ENCODE peak calls at places on chromosome 13, in nine cellular contexts. One of them, this sample, is unnamed.

GRCh38 chr13:25143693-25144092 is 28.4 kb downstream of the AMER2 start:
- DNase-seq in transverse colon: no peak
- DNase-seq in GM12878: no peak
- DNase-seq in HCT116: no peak
- DNase-seq in prostate gland: no peak
- DNase-seq in esophagus muscularis mucosa: no peak
- DNase-seq in GM23338: no peak
- DNase-seq in endothelial cell of umbilical vein: no peak
- DNase-seq in breast epithelium: no peak
- DNase-seq in this sample: no peak

GRCh38 chr13:83503424-83503823 is 378.9 kb downstream of the SLITRK1 start:
- DNase-seq in breast epithelium: no peak
- DNase-seq in endothelial cell of umbilical vein: no peak
- DNase-seq in GM23338: no peak
- DNase-seq in esophagus muscularis mucosa: no peak
- DNase-seq in HCT116: no peak
- DNase-seq in transverse colon: no peak
- DNase-seq in GM12878: no peak
- DNase-seq in prostate gland: no peak
- DNase-seq in this sample: no peak

GRCh38 chr13:113023217-113023597 is 54.2 kb downstream of the MCF2L start:
- DNase-seq in HCT116: no peak
- DNase-seq in GM12878: no peak
- DNase-seq in GM23338: peak; percentile 28
- DNase-seq in esophagus muscularis mucosa: no peak
- DNase-seq in prostate gland: no peak
- DNase-seq in breast epithelium: no peak
- DNase-seq in endothelial cell of umbilical vein: peak; percentile 38
- DNase-seq in transverse colon: no peak
- DNase-seq in this sample: no peak

GRCh38 chr13:32426981-32427851 is 714 bp downstream of the N4BP2L1 start:
- DNase-seq in prostate gland: peak; percentile 57
- DNase-seq in esophagus muscularis mucosa: peak; percentile 92
- DNase-seq in breast epithelium: peak; percentile 62
- DNase-seq in endothelial cell of umbilical vein: peak; percentile 25
- DNase-seq in GM23338: peak; percentile 91
- DNase-seq in GM12878: no peak
- DNase-seq in HCT116: no peak
- DNase-seq in transverse colon: peak; percentile 56
- DNase-seq in this sample: peak; percentile 57

GRCh38 chr13:105827074-105827473 is 708.4 kb downstream of the EFNB2 start:
- DNase-seq in GM23338: no peak
- DNase-seq in HCT116: no peak
- DNase-seq in transverse colon: no peak
- DNase-seq in prostate gland: no peak
- DNase-seq in endothelial cell of umbilical vein: no peak
- DNase-seq in esophagus muscularis mucosa: no peak
- DNase-seq in breast epithelium: no peak
- DNase-seq in GM12878: no peak
- DNase-seq in this sample: no peak

GRCh38 chr13:111283991-111284390 is 36.5 kb upstream of the TEX29 start:
- DNase-seq in HCT116: no peak
- DNase-seq in transverse colon: no peak
- DNase-seq in GM12878: no peak
- DNase-seq in breast epithelium: no peak
- DNase-seq in prostate gland: no peak
- DNase-seq in esophagus muscularis mucosa: peak; percentile 47
- DNase-seq in GM23338: no peak
- DNase-seq in endothelial cell of umbilical vein: no peak
- DNase-seq in this sample: no peak

GRCh38 chr13:112074139-112074710 is 7.3 kb downstream of the SOX1 start:
- DNase-seq in HCT116: no peak
- DNase-seq in endothelial cell of umbilical vein: no peak
- DNase-seq in transverse colon: no peak
- DNase-seq in GM12878: no peak
- DNase-seq in GM23338: no peak
- DNase-seq in breast epithelium: no peak
- DNase-seq in prostate gland: no peak
- DNase-seq in esophagus muscularis mucosa: no peak
- DNase-seq in this sample: no peak

GRCh38 chr13:101455863-101456262 is 3.4 kb downstream of the ITGBL1 start:
- DNase-seq in breast epithelium: no peak
- DNase-seq in GM23338: peak; percentile 33
- DNase-seq in GM12878: no peak
- DNase-seq in esophagus muscularis mucosa: no peak
- DNase-seq in prostate gland: no peak
- DNase-seq in HCT116: no peak
- DNase-seq in endothelial cell of umbilical vein: peak; percentile 69
- DNase-seq in transverse colon: no peak
- DNase-seq in this sample: no peak

GRCh38 chr13:68066879-68067513 is 836.9 kb upstream of the PCDH9 start:
- DNase-seq in transverse colon: no peak
- DNase-seq in GM12878: no peak
- DNase-seq in prostate gland: no peak
- DNase-seq in HCT116: no peak
- DNase-seq in breast epithelium: no peak
- DNase-seq in GM23338: no peak
- DNase-seq in endothelial cell of umbilical vein: no peak
- DNase-seq in esophagus muscularis mucosa: no peak
- DNase-seq in this sample: no peak

GRCh38 chr13:111911141-111911720 is 155.7 kb upstream of the SOX1 start:
- DNase-seq in breast epithelium: no peak
- DNase-seq in endothelial cell of umbilical vein: no peak
- DNase-seq in GM23338: no peak
- DNase-seq in prostate gland: no peak
- DNase-seq in transverse colon: no peak
- DNase-seq in esophagus muscularis mucosa: peak; percentile 83
- DNase-seq in HCT116: no peak
- DNase-seq in GM12878: no peak
- DNase-seq in this sample: no peak

GRCh38 chr13:111210082-111210481 is 95.0 kb downstream of the ARHGEF7 start:
- DNase-seq in endothelial cell of umbilical vein: no peak
- DNase-seq in breast epithelium: no peak
- DNase-seq in transverse colon: no peak
- DNase-seq in GM23338: no peak
- DNase-seq in prostate gland: no peak
- DNase-seq in HCT116: no peak
- DNase-seq in esophagus muscularis mucosa: no peak
- DNase-seq in GM12878: no peak
- DNase-seq in this sample: no peak

GRCh38 chr13:91323349-91323748 is 24.1 kb upstream of the MIR17HG start:
- DNase-seq in GM12878: no peak
- DNase-seq in endothelial cell of umbilical vein: no peak
- DNase-seq in transverse colon: no peak
- DNase-seq in GM23338: no peak
- DNase-seq in HCT116: no peak
- DNase-seq in esophagus muscularis mucosa: no peak
- DNase-seq in breast epithelium: no peak
- DNase-seq in prostate gland: no peak
- DNase-seq in this sample: no peak

GRCh38 chr13:51000576-51001260 is 91.1 kb downstream of the RNASEH2B start:
- DNase-seq in esophagus muscularis mucosa: peak; percentile 92
- DNase-seq in transverse colon: peak; percentile 23
- DNase-seq in endothelial cell of umbilical vein: no peak
- DNase-seq in GM23338: no peak
- DNase-seq in GM12878: no peak
- DNase-seq in prostate gland: peak; percentile 80
- DNase-seq in HCT116: no peak
- DNase-seq in breast epithelium: no peak
- DNase-seq in this sample: no peak

GRCh38 chr13:49543656-49544055 is 41.7 kb downstream of the RCBTB1 start:
- DNase-seq in HCT116: no peak
- DNase-seq in prostate gland: no peak
- DNase-seq in GM12878: no peak
- DNase-seq in breast epithelium: no peak
- DNase-seq in endothelial cell of umbilical vein: no peak
- DNase-seq in esophagus muscularis mucosa: no peak
- DNase-seq in GM23338: no peak
- DNase-seq in transverse colon: no peak
- DNase-seq in this sample: no peak

GRCh38 chr13:38090913-38091312 is 221.3 kb upstream of the TRPC4 start:
- DNase-seq in esophagus muscularis mucosa: no peak
- DNase-seq in endothelial cell of umbilical vein: no peak
- DNase-seq in breast epithelium: no peak
- DNase-seq in GM23338: no peak
- DNase-seq in prostate gland: no peak
- DNase-seq in HCT116: no peak
- DNase-seq in transverse colon: no peak
- DNase-seq in GM12878: no peak
- DNase-seq in this sample: no peak

GRCh38 chr13:51793570-51794273 is 10.2 kb downstream of the DHRS12 start:
- DNase-seq in esophagus muscularis mucosa: no peak
- DNase-seq in GM12878: peak; percentile 70
- DNase-seq in breast epithelium: no peak
- DNase-seq in HCT116: peak; percentile 55
- DNase-seq in endothelial cell of umbilical vein: peak; percentile 66
- DNase-seq in GM23338: no peak
- DNase-seq in transverse colon: no peak
- DNase-seq in prostate gland: no peak
- DNase-seq in this sample: no peak

GRCh38 chr13:97248243-97248642 is 26.1 kb downstream of the MBNL2 start:
- DNase-seq in HCT116: no peak
- DNase-seq in breast epithelium: no peak
- DNase-seq in esophagus muscularis mucosa: no peak
- DNase-seq in GM23338: no peak
- DNase-seq in endothelial cell of umbilical vein: no peak
- DNase-seq in transverse colon: no peak
- DNase-seq in GM12878: no peak
- DNase-seq in prostate gland: no peak
- DNase-seq in this sample: no peak
- H3K4me1 ChIP-seq in HCT116: peaks cover 43% of the 10 kb centered on the region
- H3K4me1 ChIP-seq in breast epithelium: peaks cover 20% of the 10 kb centered on the region
- H3K4me1 ChIP-seq in esophagus muscularis mucosa: peaks cover 80% of the 10 kb centered on the region
- H3K4me1 ChIP-seq in GM23338: peaks cover 20% of the 10 kb centered on the region
- H3K4me1 ChIP-seq in endothelial cell of umbilical vein: peaks cover 70% of the 10 kb centered on the region
- H3K4me1 ChIP-seq in transverse colon: peaks cover 28% of the 10 kb centered on the region
- H3K4me1 ChIP-seq in GM12878: no peaks in the 10 kb centered on the region
- H3K4me1 ChIP-seq in prostate gland: no peaks in the 10 kb centered on the region
- H3K4me1 ChIP-seq in this sample: peaks cover 82% of the 10 kb centered on the region

DNA sequence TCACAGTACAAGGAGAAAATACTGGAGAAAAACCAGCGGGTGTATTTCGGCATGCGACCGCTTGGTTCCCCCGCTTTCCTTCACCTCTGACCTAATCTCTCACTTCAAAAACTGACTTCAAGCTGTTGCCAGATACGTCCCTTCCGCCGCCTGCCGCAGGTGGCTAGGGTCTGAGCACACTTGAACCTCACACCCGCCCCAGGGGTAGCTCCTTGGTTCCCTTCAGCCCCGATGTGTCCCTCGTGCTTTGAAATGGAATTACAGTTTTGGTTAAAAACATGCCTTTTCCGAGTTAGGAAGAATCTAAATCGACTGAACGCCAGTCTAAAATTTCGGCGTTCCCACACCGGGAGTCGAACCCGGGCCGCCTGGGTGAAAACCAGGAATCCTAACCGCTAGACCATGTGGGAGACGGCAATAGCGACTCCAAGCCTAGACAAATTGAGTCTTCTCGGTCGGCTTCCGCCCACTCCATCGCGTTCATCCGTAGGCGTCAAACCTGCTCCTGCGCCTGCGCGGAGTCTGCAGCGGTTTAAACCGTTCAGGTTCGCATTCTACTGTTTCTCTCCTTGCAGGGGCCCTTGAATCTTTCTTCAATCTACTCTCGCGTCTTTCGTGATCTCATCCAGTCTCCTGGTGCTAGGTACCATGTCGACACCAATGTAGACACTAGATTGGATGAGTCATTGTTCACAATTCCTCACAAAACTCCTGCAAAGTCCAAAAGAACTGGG is 71.5 kb downstream of the NUFIP1 start:
- DNase-seq in prostate gland: peak; percentile 95
- DNase-seq in GM12878: peak; percentile 98
- DNase-seq in endothelial cell of umbilical vein: peak; percentile 98
- DNase-seq in breast epithelium: peak; percentile 98
- DNase-seq in HCT116: peak; percentile 93
- DNase-seq in transverse colon: peak; percentile 98
- DNase-seq in esophagus muscularis mucosa: peak; percentile 99
- DNase-seq in GM23338: peak; percentile 96
- DNase-seq in this sample: peak; percentile 97
- TF ChIP-seq POLR2AphosphoS5 in prostate gland: peak; percentile 93
- TF ChIP-seq POLR2AphosphoS5 in GM12878: peak; percentile 15
- TF ChIP-seq POLR2AphosphoS5 in endothelial cell of umbilical vein: peak; percentile 13
- TF ChIP-seq POLR2AphosphoS5 in breast epithelium: peak; percentile 80
- TF ChIP-seq POLR2AphosphoS5 in HCT116: no peak
- TF ChIP-seq POLR2AphosphoS5 in transverse colon: no peak
- TF ChIP-seq POLR2AphosphoS5 in esophagus muscularis mucosa: peak; percentile 93
- TF ChIP-seq POLR2AphosphoS5 in GM23338: peak; percentile 71
- TF ChIP-seq POLR2AphosphoS5 in this sample: peak; percentile 75

GRCh38 chr13:109385161-109385560 is 401.2 kb downstream of the IRS2 start:
- DNase-seq in HCT116: no peak
- DNase-seq in GM12878: no peak
- DNase-seq in transverse colon: no peak
- DNase-seq in prostate gland: no peak
- DNase-seq in endothelial cell of umbilical vein: no peak
- DNase-seq in GM23338: no peak
- DNase-seq in esophagus muscularis mucosa: no peak
- DNase-seq in breast epithelium: no peak
- DNase-seq in this sample: no peak
- H3K4me1 ChIP-seq in HCT116: no peaks in the 10 kb centered on the region
- H3K4me1 ChIP-seq in GM12878: no peaks in the 10 kb centered on the region
- H3K4me1 ChIP-seq in transverse colon: no peaks in the 10 kb centered on the region
- H3K4me1 ChIP-seq in prostate gland: no peaks in the 10 kb centered on the region
- H3K4me1 ChIP-seq in endothelial cell of umbilical vein: no peaks in the 10 kb centered on the region
- H3K4me1 ChIP-seq in GM23338: no peaks in the 10 kb centered on the region
- H3K4me1 ChIP-seq in esophagus muscularis mucosa: no peaks in the 10 kb centered on the region
- H3K4me1 ChIP-seq in breast epithelium: no peaks in the 10 kb centered on the region
- H3K4me1 ChIP-seq in this sample: no peaks in the 10 kb centered on the region

DNA sequence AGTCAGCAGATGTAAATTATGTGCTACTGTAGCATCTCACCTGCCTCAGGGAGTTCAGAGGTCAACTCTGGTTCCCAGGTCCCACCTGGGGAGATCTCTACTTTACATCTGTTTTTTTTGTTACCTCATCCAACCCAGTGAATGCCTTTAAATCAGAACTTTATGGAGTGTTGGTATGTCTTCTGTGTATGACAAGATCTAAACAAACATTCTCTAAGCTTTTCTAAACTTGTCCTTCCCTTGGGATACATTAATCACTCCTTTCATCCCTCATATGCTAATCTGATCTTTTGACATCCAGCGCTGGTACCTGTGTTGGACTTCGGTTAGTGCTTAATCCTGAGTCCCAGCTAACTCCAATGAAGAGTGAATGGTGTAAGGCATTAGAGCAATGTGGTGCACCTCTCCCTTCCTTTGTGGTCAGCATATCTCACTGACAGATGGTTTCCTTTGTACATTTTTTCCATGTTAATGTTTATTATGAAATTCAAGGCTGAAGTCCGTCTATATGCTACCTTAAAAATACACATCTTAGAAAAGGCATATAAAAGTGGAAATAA is 213.4 kb downstream of the ABCC4 start:
- DNase-seq in prostate gland: no peak
- DNase-seq in GM12878: no peak
- DNase-seq in breast epithelium: no peak
- DNase-seq in GM23338: no peak
- DNase-seq in HCT116: no peak
- DNase-seq in esophagus muscularis mucosa: no peak
- DNase-seq in endothelial cell of umbilical vein: peak; percentile 83
- DNase-seq in transverse colon: no peak
- DNase-seq in this sample: no peak
- TF ChIP-seq POLR2AphosphoS5 in prostate gland: no peak
- TF ChIP-seq POLR2AphosphoS5 in GM12878: no peak
- TF ChIP-seq POLR2AphosphoS5 in breast epithelium: no peak
- TF ChIP-seq POLR2AphosphoS5 in GM23338: no peak
- TF ChIP-seq POLR2AphosphoS5 in HCT116: no peak
- TF ChIP-seq POLR2AphosphoS5 in esophagus muscularis mucosa: no peak
- TF ChIP-seq POLR2AphosphoS5 in endothelial cell of umbilical vein: peak; percentile 58
- TF ChIP-seq POLR2AphosphoS5 in transverse colon: no peak
- TF ChIP-seq POLR2AphosphoS5 in this sample: no peak

This sample was measured in stomach.